ENCODE peak calls at places on chromosomes 5 and 9, in six cellular contexts. Z, M, H, V, T and K are unnamed samples.
A peak's percentile ranks its signal among the peaks of the same experiment; 100 is the strongest.

GRCh38 chr9:87751423-87751822 is 25.5 kb downstream of the CTSL start:
- DNase-seq in Z (no peak), M (no peak), H (no peak), V (no peak), T (no peak), K (no peak)

GRCh38 chr9:88532320-88532719 is 2.7 kb upstream of the NXNL2 start:
- DNase-seq in Z (no peak), M (no peak), H (no peak), V (no peak), T (peak; percentile 58), K (peak; percentile 44)

GRCh38 chr5:10832987-10833386 is 72.0 kb upstream of the DAP start:
- DNase-seq in Z (no peak), M (no peak), H (peak; percentile 32), V (no peak), T (no peak), K (no peak)

GRCh38 chr9:28001096-28001495 is 427.8 kb upstream of the C9orf72 start:
- DNase-seq in Z (no peak), M (no peak), H (no peak), V (no peak), T (no peak), K (no peak)

GRCh38 chr5:75167345-75167744 is 69.3 kb downstream of the ANKRD31 start:
- DNase-seq in Z (peak; percentile 1), M (no peak), H (no peak), V (no peak), T (peak; percentile 15), K (peak; percentile 10)

GRCh38 chr5:4640793-4641192 is 499.3 kb upstream of the ADAMTS16 start:
- DNase-seq in Z (no peak), M (no peak), H (no peak), V (no peak), T (no peak), K (no peak)

GRCh38 chr9:83622814-83623633 is at the start of gene IDNK:
- DNase-seq in Z (peak; percentile 75), M (peak; percentile 23), H (no peak), V (peak; percentile 77), T (peak; percentile 49), K (peak; percentile 53)

GRCh38 chr9:124414612-124415011 is 630 bp downstream of the PSMB7 start:
- DNase-seq in Z (no peak), M (no peak), H (no peak), V (no peak), T (no peak), K (no peak)

GRCh38 chr9:68690088-68690487 is 15.0 kb upstream of the PIP5K1B start:
- DNase-seq in Z (no peak), M (no peak), H (no peak), V (peak; percentile 77), T (peak; percentile 31), K (no peak)